ENCODE peak calls at places on chromosomes 2 and 18, in six cellular contexts. H is GM20000, Z is MCF 10A, B is NCI-H345, C is adipocyte, A is ovary. K is an unnamed sample.

GRCh38 chr2:212337486-212338343 is 200.9 kb downstream of the ERBB4 start:
- DNase-seq in B (no peak), C (peak), H (no peak), Z (no peak), A (no peak), K (no peak)

GRCh38 chr2:240319221-240319854 is 116.1 kb upstream of the GPC1 start:
- DNase-seq in A (no peak), Z (no peak), H (no peak), B (no peak), C (no peak), K (no peak)

GRCh38 chr2:237515166-237515565 is 28.1 kb downstream of the MLPH start:
- DNase-seq in A (no peak), B (no peak), C (no peak), Z (no peak), H (no peak), K (no peak)

GRCh38 chr2:151857650-151858049 is 29.4 kb upstream of the ARL5A start:
- DNase-seq in C (no peak), B (peak), Z (peak), H (no peak), A (no peak), K (no peak)

GRCh38 chr18:23902396-23902795 is 112.2 kb upstream of the TTC39C start:
- DNase-seq in B (peak), C (no peak), Z (no peak), H (no peak), A (no peak), K (no peak)

GRCh38 chr18:57755473-57756067 is 47.5 kb downstream of the ATP8B1 start:
- DNase-seq in B (no peak), Z (no peak), A (no peak), H (no peak), C (no peak), K (no peak)

GRCh38 chr18:29271496-29271895 is 1094.6 kb upstream of the CDH2 start:
- DNase-seq in A (no peak), C (peak), Z (peak), H (no peak), B (no peak), K (no peak)

GRCh38 chr2:170930132-170931109 is 1.4 kb downstream of the GORASP2 start:
- DNase-seq in Z (peak), H (peak), C (peak), A (no peak), B (peak), K (peak)

GRCh38 chr18:58046087-58046793 is 2.2 kb downstream of the NEDD4L start:
- DNase-seq in C (no peak), B (peak), H (no peak), Z (no peak), A (no peak), K (no peak)